ENCODE peak calls at places on chromosomes 2 and 18, in ten cellular contexts. One of them, this sample, is unnamed.

GRCh38 chr2:54772110-54772509 is 48.6 kb downstream of the EML6 start:
- DNase-seq in NCI-H1105: no peak
- DNase-seq in left lung: no peak
- DNase-seq in ELR: peak
- DNase-seq in neural crest cell: no peak
- DNase-seq in activated B cell treated with CpG ODN at 0.5 μM for 24 hours: no peak
- DNase-seq in cardiac muscle cell: peak
- DNase-seq in NCI-H460: peak
- DNase-seq in stomach: no peak
- DNase-seq in mesendoderm: no peak
- DNase-seq in this sample: no peak

GRCh38 chr18:23718243-23718720 is 29.0 kb downstream of the LAMA3 start:
- DNase-seq in NCI-H1105: no peak
- DNase-seq in left lung: no peak
- DNase-seq in ELR: peak
- DNase-seq in neural crest cell: no peak
- DNase-seq in activated B cell treated with CpG ODN at 0.5 μM for 24 hours: no peak
- DNase-seq in cardiac muscle cell: peak
- DNase-seq in NCI-H460: no peak
- DNase-seq in stomach: no peak
- DNase-seq in mesendoderm: no peak
- DNase-seq in this sample: no peak

GRCh38 chr2:63494100-63494499 is 94.2 kb downstream of the WDPCP start:
- DNase-seq in NCI-H1105: no peak
- DNase-seq in left lung: no peak
- DNase-seq in ELR: no peak
- DNase-seq in neural crest cell: no peak
- DNase-seq in activated B cell treated with CpG ODN at 0.5 μM for 24 hours: no peak
- DNase-seq in cardiac muscle cell: no peak
- DNase-seq in NCI-H460: no peak
- DNase-seq in stomach: no peak
- DNase-seq in mesendoderm: no peak
- DNase-seq in this sample: no peak

GRCh38 chr2:111209045-111209514 is 88.4 kb downstream of the BCL2L11 start:
- DNase-seq in NCI-H1105: no peak
- DNase-seq in left lung: no peak
- DNase-seq in ELR: peak
- DNase-seq in neural crest cell: no peak
- DNase-seq in activated B cell treated with CpG ODN at 0.5 μM for 24 hours: no peak
- DNase-seq in cardiac muscle cell: peak
- DNase-seq in NCI-H460: no peak
- DNase-seq in stomach: no peak
- DNase-seq in mesendoderm: no peak
- DNase-seq in this sample: no peak

GRCh38 chr2:78892310-78892709 is 133.2 kb upstream of the REG3G start:
- DNase-seq in NCI-H1105: no peak
- DNase-seq in left lung: no peak
- DNase-seq in ELR: no peak
- DNase-seq in neural crest cell: no peak
- DNase-seq in activated B cell treated with CpG ODN at 0.5 μM for 24 hours: no peak
- DNase-seq in cardiac muscle cell: no peak
- DNase-seq in NCI-H460: no peak
- DNase-seq in stomach: no peak
- DNase-seq in mesendoderm: no peak
- DNase-seq in this sample: no peak

GRCh38 chr2:172643142-172643541 is 87.3 kb downstream of the PDK1 start:
- DNase-seq in NCI-H1105: no peak
- DNase-seq in left lung: no peak
- DNase-seq in ELR: peak
- DNase-seq in neural crest cell: no peak
- DNase-seq in activated B cell treated with CpG ODN at 0.5 μM for 24 hours: no peak
- DNase-seq in cardiac muscle cell: no peak
- DNase-seq in NCI-H460: peak
- DNase-seq in stomach: no peak
- DNase-seq in mesendoderm: no peak
- DNase-seq in this sample: no peak

GRCh38 chr2:11011359-11011758 is 99.6 kb downstream of the KCNF1 start:
- DNase-seq in NCI-H1105: no peak
- DNase-seq in left lung: no peak
- DNase-seq in ELR: no peak
- DNase-seq in neural crest cell: no peak
- DNase-seq in activated B cell treated with CpG ODN at 0.5 μM for 24 hours: no peak
- DNase-seq in cardiac muscle cell: no peak
- DNase-seq in NCI-H460: no peak
- DNase-seq in stomach: no peak
- DNase-seq in mesendoderm: no peak
- DNase-seq in this sample: no peak

GRCh38 chr2:70720124-70720523 is 47.9 kb downstream of the ADD2 start:
- DNase-seq in NCI-H1105: no peak
- DNase-seq in left lung: no peak
- DNase-seq in ELR: no peak
- DNase-seq in neural crest cell: no peak
- DNase-seq in activated B cell treated with CpG ODN at 0.5 μM for 24 hours: no peak
- DNase-seq in cardiac muscle cell: no peak
- DNase-seq in NCI-H460: no peak
- DNase-seq in stomach: no peak
- DNase-seq in mesendoderm: no peak
- DNase-seq in this sample: no peak

GRCh38 chr2:176088048-176088936 is 4.2 kb upstream of the HOXD13 start:
- DNase-seq in NCI-H1105: no peak
- DNase-seq in left lung: peak
- DNase-seq in ELR: peak
- DNase-seq in neural crest cell: peak
- DNase-seq in activated B cell treated with CpG ODN at 0.5 μM for 24 hours: no peak
- DNase-seq in cardiac muscle cell: peak
- DNase-seq in NCI-H460: peak
- DNase-seq in stomach: peak
- DNase-seq in mesendoderm: peak
- DNase-seq in this sample: no peak

GRCh38 chr18:21669736-21670135 is 34.8 kb downstream of the ABHD3 start:
- DNase-seq in NCI-H1105: no peak
- DNase-seq in left lung: no peak
- DNase-seq in ELR: peak
- DNase-seq in neural crest cell: no peak
- DNase-seq in activated B cell treated with CpG ODN at 0.5 μM for 24 hours: no peak
- DNase-seq in cardiac muscle cell: peak
- DNase-seq in NCI-H460: no peak
- DNase-seq in stomach: no peak
- DNase-seq in mesendoderm: peak
- DNase-seq in this sample: no peak

GRCh38 chr2:1696472-1696871 is 47.8 kb downstream of the PXDN start:
- DNase-seq in NCI-H1105: no peak
- DNase-seq in left lung: no peak
- DNase-seq in ELR: no peak
- DNase-seq in neural crest cell: no peak
- DNase-seq in activated B cell treated with CpG ODN at 0.5 μM for 24 hours: no peak
- DNase-seq in cardiac muscle cell: no peak
- DNase-seq in NCI-H460: no peak
- DNase-seq in stomach: no peak
- DNase-seq in mesendoderm: no peak
- DNase-seq in this sample: no peak

GRCh38 chr2:232632904-232633412 is 446 bp upstream of the EFHD1 start:
- DNase-seq in NCI-H1105: no peak
- DNase-seq in left lung: peak
- DNase-seq in ELR: peak
- DNase-seq in neural crest cell: no peak
- DNase-seq in activated B cell treated with CpG ODN at 0.5 μM for 24 hours: no peak
- DNase-seq in cardiac muscle cell: peak
- DNase-seq in NCI-H460: no peak
- DNase-seq in stomach: no peak
- DNase-seq in mesendoderm: peak
- DNase-seq in this sample: no peak

GRCh38 chr2:25247792-25248512 is 79.6 kb upstream of the POMC start:
- DNase-seq in NCI-H1105: no peak
- DNase-seq in left lung: no peak
- DNase-seq in ELR: no peak
- DNase-seq in neural crest cell: no peak
- DNase-seq in activated B cell treated with CpG ODN at 0.5 μM for 24 hours: no peak
- DNase-seq in cardiac muscle cell: no peak
- DNase-seq in NCI-H460: no peak
- DNase-seq in stomach: no peak
- DNase-seq in mesendoderm: no peak
- DNase-seq in this sample: no peak

GRCh38 chr2:85920810-85921545 is 32.2 kb upstream of the ST3GAL5 start:
- DNase-seq in NCI-H1105: no peak
- DNase-seq in left lung: no peak
- DNase-seq in ELR: peak
- DNase-seq in neural crest cell: no peak
- DNase-seq in activated B cell treated with CpG ODN at 0.5 μM for 24 hours: no peak
- DNase-seq in cardiac muscle cell: peak
- DNase-seq in NCI-H460: no peak
- DNase-seq in stomach: no peak
- DNase-seq in mesendoderm: peak
- DNase-seq in this sample: no peak

GRCh38 chr2:177689623-177690022 is 297.1 kb downstream of the AGPS start:
- DNase-seq in NCI-H1105: no peak
- DNase-seq in left lung: no peak
- DNase-seq in ELR: no peak
- DNase-seq in neural crest cell: no peak
- DNase-seq in activated B cell treated with CpG ODN at 0.5 μM for 24 hours: no peak
- DNase-seq in cardiac muscle cell: peak
- DNase-seq in NCI-H460: no peak
- DNase-seq in stomach: no peak
- DNase-seq in mesendoderm: no peak
- DNase-seq in this sample: no peak

GRCh38 chr2:239780236-239780997 is 244.7 kb downstream of the NDUFA10 start:
- DNase-seq in NCI-H1105: no peak
- DNase-seq in left lung: no peak
- DNase-seq in ELR: no peak
- DNase-seq in neural crest cell: no peak
- DNase-seq in activated B cell treated with CpG ODN at 0.5 μM for 24 hours: no peak
- DNase-seq in cardiac muscle cell: no peak
- DNase-seq in NCI-H460: no peak
- DNase-seq in stomach: no peak
- DNase-seq in mesendoderm: no peak
- DNase-seq in this sample: no peak

GRCh38 chr2:257842-258241 is 6.0 kb downstream of the SH3YL1 start:
- DNase-seq in NCI-H1105: no peak
- DNase-seq in left lung: no peak
- DNase-seq in ELR: no peak
- DNase-seq in neural crest cell: no peak
- DNase-seq in activated B cell treated with CpG ODN at 0.5 μM for 24 hours: no peak
- DNase-seq in cardiac muscle cell: no peak
- DNase-seq in NCI-H460: no peak
- DNase-seq in stomach: no peak
- DNase-seq in mesendoderm: no peak
- DNase-seq in this sample: no peak

GRCh38 chr2:54708584-54709340 is 14.7 kb upstream of the EML6 start:
- DNase-seq in NCI-H1105: no peak
- DNase-seq in left lung: peak
- DNase-seq in ELR: no peak
- DNase-seq in neural crest cell: no peak
- DNase-seq in activated B cell treated with CpG ODN at 0.5 μM for 24 hours: peak
- DNase-seq in cardiac muscle cell: peak
- DNase-seq in NCI-H460: no peak
- DNase-seq in stomach: peak
- DNase-seq in mesendoderm: peak
- DNase-seq in this sample: no peak

GRCh38 chr18:621181-621580 is 24.4 kb downstream of the CLUL1 start:
- DNase-seq in NCI-H1105: no peak
- DNase-seq in left lung: no peak
- DNase-seq in ELR: peak
- DNase-seq in neural crest cell: no peak
- DNase-seq in activated B cell treated with CpG ODN at 0.5 μM for 24 hours: no peak
- DNase-seq in cardiac muscle cell: peak
- DNase-seq in NCI-H460: no peak
- DNase-seq in stomach: no peak
- DNase-seq in mesendoderm: no peak
- DNase-seq in this sample: no peak

GRCh38 chr2:99754215-99754614 is 264.4 kb upstream of the REV1 start:
- DNase-seq in NCI-H1105: no peak
- DNase-seq in left lung: no peak
- DNase-seq in ELR: peak
- DNase-seq in neural crest cell: no peak
- DNase-seq in activated B cell treated with CpG ODN at 0.5 μM for 24 hours: no peak
- DNase-seq in cardiac muscle cell: peak
- DNase-seq in NCI-H460: peak
- DNase-seq in stomach: no peak
- DNase-seq in mesendoderm: no peak
- DNase-seq in this sample: no peak

GRCh38 chr2:115163572-115163971 is 721.1 kb downstream of the DPP10 start:
- DNase-seq in NCI-H1105: peak
- DNase-seq in left lung: no peak
- DNase-seq in ELR: no peak
- DNase-seq in neural crest cell: no peak
- DNase-seq in activated B cell treated with CpG ODN at 0.5 μM for 24 hours: no peak
- DNase-seq in cardiac muscle cell: no peak
- DNase-seq in NCI-H460: no peak
- DNase-seq in stomach: no peak
- DNase-seq in mesendoderm: peak
- DNase-seq in this sample: peak

GRCh38 chr18:63879684-63880083 is 7.8 kb upstream of the SERPINB2 start:
- DNase-seq in NCI-H1105: no peak
- DNase-seq in left lung: no peak
- DNase-seq in ELR: peak
- DNase-seq in neural crest cell: no peak
- DNase-seq in activated B cell treated with CpG ODN at 0.5 μM for 24 hours: no peak
- DNase-seq in cardiac muscle cell: peak
- DNase-seq in NCI-H460: peak
- DNase-seq in stomach: no peak
- DNase-seq in mesendoderm: peak
- DNase-seq in this sample: no peak

GRCh38 chr2:140580799-140581198 is 1550.0 kb downstream of the LRP1B start:
- DNase-seq in NCI-H1105: no peak
- DNase-seq in left lung: no peak
- DNase-seq in ELR: no peak
- DNase-seq in neural crest cell: no peak
- DNase-seq in activated B cell treated with CpG ODN at 0.5 μM for 24 hours: no peak
- DNase-seq in cardiac muscle cell: peak
- DNase-seq in NCI-H460: no peak
- DNase-seq in stomach: no peak
- DNase-seq in mesendoderm: no peak
- DNase-seq in this sample: no peak

GRCh38 chr18:53971331-53971730 is 253.1 kb downstream of the MBD2 start:
- DNase-seq in NCI-H1105: no peak
- DNase-seq in left lung: no peak
- DNase-seq in ELR: peak
- DNase-seq in neural crest cell: no peak
- DNase-seq in activated B cell treated with CpG ODN at 0.5 μM for 24 hours: no peak
- DNase-seq in cardiac muscle cell: peak
- DNase-seq in NCI-H460: no peak
- DNase-seq in stomach: no peak
- DNase-seq in mesendoderm: no peak
- DNase-seq in this sample: no peak

GRCh38 chr2:72112981-72113846 is 34.4 kb downstream of the CYP26B1 start:
- DNase-seq in NCI-H1105: no peak
- DNase-seq in left lung: peak
- DNase-seq in ELR: no peak
- DNase-seq in neural crest cell: no peak
- DNase-seq in activated B cell treated with CpG ODN at 0.5 μM for 24 hours: no peak
- DNase-seq in cardiac muscle cell: no peak
- DNase-seq in NCI-H460: no peak
- DNase-seq in stomach: no peak
- DNase-seq in mesendoderm: no peak
- DNase-seq in this sample: no peak

GRCh38 chr2:189426886-189427285 is 14.4 kb upstream of the WDR75 start:
- DNase-seq in NCI-H1105: no peak
- DNase-seq in left lung: no peak
- DNase-seq in ELR: no peak
- DNase-seq in neural crest cell: no peak
- DNase-seq in activated B cell treated with CpG ODN at 0.5 μM for 24 hours: no peak
- DNase-seq in cardiac muscle cell: no peak
- DNase-seq in NCI-H460: no peak
- DNase-seq in stomach: no peak
- DNase-seq in mesendoderm: no peak
- DNase-seq in this sample: no peak

GRCh38 chr2:157572725-157573124 is 55.9 kb downstream of the ACVR1C start:
- DNase-seq in NCI-H1105: no peak
- DNase-seq in left lung: no peak
- DNase-seq in ELR: peak
- DNase-seq in neural crest cell: no peak
- DNase-seq in activated B cell treated with CpG ODN at 0.5 μM for 24 hours: no peak
- DNase-seq in cardiac muscle cell: no peak
- DNase-seq in NCI-H460: no peak
- DNase-seq in stomach: no peak
- DNase-seq in mesendoderm: peak
- DNase-seq in this sample: no peak

GRCh38 chr18:74611791-74612190 is 14.1 kb downstream of the ZNF407 start:
- DNase-seq in NCI-H1105: no peak
- DNase-seq in left lung: no peak
- DNase-seq in ELR: no peak
- DNase-seq in neural crest cell: no peak
- DNase-seq in activated B cell treated with CpG ODN at 0.5 μM for 24 hours: no peak
- DNase-seq in cardiac muscle cell: no peak
- DNase-seq in NCI-H460: no peak
- DNase-seq in stomach: no peak
- DNase-seq in mesendoderm: no peak
- DNase-seq in this sample: no peak

This sample was measured in iPS DF 6.9.